ENCODE peak calls at places on chromosomes 2 and 18, in five cellular contexts. One of them, this sample, is unnamed.

GRCh38 chr2:118854507-118855300 is 7.3 kb upstream of the EN1 start:
- DNase-seq in ovary: no peak
- DNase-seq in nephron progenitor cell: no peak
- DNase-seq in lower leg skin: peak
- DNase-seq in heart left ventricle: no peak
- DNase-seq in this sample: no peak

GRCh38 chr2:240963065-240963375 is 35.4 kb upstream of the SNED1 start:
- DNase-seq in heart left ventricle: no peak
- DNase-seq in nephron progenitor cell: no peak
- DNase-seq in ovary: no peak
- DNase-seq in lower leg skin: no peak
- DNase-seq in this sample: no peak

GRCh38 chr2:224400174-224400810 is 1.6 kb downstream of the FAM124B start:
- DNase-seq in heart left ventricle: no peak
- DNase-seq in ovary: no peak
- DNase-seq in lower leg skin: no peak
- DNase-seq in nephron progenitor cell: no peak
- DNase-seq in this sample: no peak

GRCh38 chr18:58484989-58485962 is 143.6 kb downstream of the ALPK2 start:
- DNase-seq in heart left ventricle: no peak
- DNase-seq in nephron progenitor cell: peak
- DNase-seq in lower leg skin: no peak
- DNase-seq in ovary: no peak
- DNase-seq in this sample: no peak

GRCh38 chr2:190136259-190136658 is 73.7 kb upstream of the MSTN start:
- DNase-seq in lower leg skin: no peak
- DNase-seq in ovary: no peak
- DNase-seq in nephron progenitor cell: no peak
- DNase-seq in heart left ventricle: no peak
- DNase-seq in this sample: no peak

GRCh38 chr2:198807131-198807530 is 650.6 kb downstream of the SATB2 start:
- DNase-seq in nephron progenitor cell: no peak
- DNase-seq in heart left ventricle: no peak
- DNase-seq in ovary: no peak
- DNase-seq in lower leg skin: no peak
- DNase-seq in this sample: no peak

GRCh38 chr18:3177902-3178687 is 41.7 kb downstream of the MYOM1 start:
- DNase-seq in nephron progenitor cell: no peak
- DNase-seq in lower leg skin: peak
- DNase-seq in ovary: no peak
- DNase-seq in heart left ventricle: peak
- DNase-seq in this sample: peak

GRCh38 chr2:67503066-67503795 is 106.1 kb downstream of the ETAA1 start:
- DNase-seq in heart left ventricle: no peak
- DNase-seq in nephron progenitor cell: no peak
- DNase-seq in lower leg skin: no peak
- DNase-seq in ovary: no peak
- DNase-seq in this sample: no peak

GRCh38 chr2:160140001-160140400 is 60.1 kb downstream of the ITGB6 start:
- DNase-seq in nephron progenitor cell: no peak
- DNase-seq in lower leg skin: no peak
- DNase-seq in ovary: no peak
- DNase-seq in heart left ventricle: no peak
- DNase-seq in this sample: no peak

GRCh38 chr2:223896751-223897320 is 48.3 kb downstream of the WDFY1 start:
- DNase-seq in nephron progenitor cell: no peak
- DNase-seq in heart left ventricle: no peak
- DNase-seq in lower leg skin: peak
- DNase-seq in ovary: no peak
- DNase-seq in this sample: peak

GRCh38 chr2:223612501-223612900 is 10.3 kb upstream of the SCG2 start:
- DNase-seq in nephron progenitor cell: no peak
- DNase-seq in ovary: no peak
- DNase-seq in lower leg skin: no peak
- DNase-seq in heart left ventricle: no peak
- DNase-seq in this sample: no peak

GRCh38 chr18:45783097-45784075 is 42.1 kb upstream of the SIGLEC15 start:
- DNase-seq in heart left ventricle: no peak
- DNase-seq in nephron progenitor cell: no peak
- DNase-seq in lower leg skin: no peak
- DNase-seq in ovary: no peak
- DNase-seq in this sample: no peak

GRCh38 chr2:25165992-25166618 is 2.3 kb downstream of the POMC start:
- DNase-seq in nephron progenitor cell: peak
- DNase-seq in lower leg skin: no peak
- DNase-seq in ovary: no peak
- DNase-seq in heart left ventricle: peak
- DNase-seq in this sample: no peak

GRCh38 chr18:48640566-48641270 is 101.9 kb downstream of the CTIF start:
- DNase-seq in nephron progenitor cell: no peak
- DNase-seq in ovary: no peak
- DNase-seq in lower leg skin: peak
- DNase-seq in heart left ventricle: no peak
- DNase-seq in this sample: no peak

GRCh38 chr18:26448714-26449159 is 99.6 kb downstream of the KCTD1 start:
- DNase-seq in heart left ventricle: no peak
- DNase-seq in lower leg skin: no peak
- DNase-seq in ovary: no peak
- DNase-seq in nephron progenitor cell: no peak
- DNase-seq in this sample: no peak

GRCh38 chr2:117562654-117563053 is 251.8 kb upstream of the DDX18 start:
- DNase-seq in lower leg skin: no peak
- DNase-seq in ovary: no peak
- DNase-seq in heart left ventricle: no peak
- DNase-seq in nephron progenitor cell: no peak
- DNase-seq in this sample: no peak

GRCh38 chr2:105327690-105328089 is 1.8 kb downstream of the TGFBRAP1 start:
- DNase-seq in nephron progenitor cell: no peak
- DNase-seq in heart left ventricle: no peak
- DNase-seq in lower leg skin: no peak
- DNase-seq in ovary: no peak
- DNase-seq in this sample: no peak

GRCh38 chr2:46260305-46260704 is 36.9 kb upstream of the EPAS1 start:
- DNase-seq in ovary: no peak
- DNase-seq in lower leg skin: no peak
- DNase-seq in nephron progenitor cell: no peak
- DNase-seq in heart left ventricle: no peak
- DNase-seq in this sample: no peak

GRCh38 chr18:56799756-56800155 is 148.6 kb downstream of the WDR7 start:
- DNase-seq in lower leg skin: no peak
- DNase-seq in ovary: no peak
- DNase-seq in nephron progenitor cell: no peak
- DNase-seq in heart left ventricle: no peak
- DNase-seq in this sample: no peak

GRCh38 chr2:237591021-237591370 is 462 bp upstream of the RAB17 start:
- DNase-seq in lower leg skin: no peak
- DNase-seq in heart left ventricle: no peak
- DNase-seq in ovary: peak
- DNase-seq in nephron progenitor cell: no peak
- DNase-seq in this sample: no peak

GRCh38 chr2:189190696-189191095 is 11.1 kb upstream of the COL5A2 start:
- DNase-seq in lower leg skin: no peak
- DNase-seq in heart left ventricle: no peak
- DNase-seq in nephron progenitor cell: no peak
- DNase-seq in ovary: no peak
- DNase-seq in this sample: no peak

DNA sequence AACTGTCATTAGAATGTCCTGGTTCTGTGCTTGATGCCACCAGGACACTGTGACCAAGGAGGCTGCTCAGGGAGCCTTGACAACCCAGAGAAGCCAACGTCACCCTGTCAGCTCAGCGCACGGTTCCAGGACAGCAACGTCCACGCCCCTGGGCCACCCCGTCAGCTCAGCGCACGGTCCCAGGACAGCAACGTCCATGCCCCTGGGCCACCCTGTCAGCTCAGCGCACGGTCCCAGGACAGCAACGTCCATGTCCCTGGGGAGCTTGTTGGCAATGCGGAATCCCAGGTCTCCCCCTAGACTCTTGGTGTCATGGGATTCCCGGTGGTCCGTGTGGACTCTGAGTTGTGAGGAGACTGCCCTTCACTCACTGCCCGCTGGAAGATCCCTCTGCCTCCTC is 51.0 kb upstream of the GALR1 start:
- DNase-seq in nephron progenitor cell: no peak
- DNase-seq in ovary: no peak
- DNase-seq in lower leg skin: no peak
- DNase-seq in heart left ventricle: no peak
- DNase-seq in this sample: no peak
- TF ChIP-seq CTCF in nephron progenitor cell: no peak
- TF ChIP-seq CTCF in ovary: no peak
- TF ChIP-seq CTCF in lower leg skin: no peak
- TF ChIP-seq CTCF in heart left ventricle: no peak
- TF ChIP-seq CTCF in this sample: no peak

DNA sequence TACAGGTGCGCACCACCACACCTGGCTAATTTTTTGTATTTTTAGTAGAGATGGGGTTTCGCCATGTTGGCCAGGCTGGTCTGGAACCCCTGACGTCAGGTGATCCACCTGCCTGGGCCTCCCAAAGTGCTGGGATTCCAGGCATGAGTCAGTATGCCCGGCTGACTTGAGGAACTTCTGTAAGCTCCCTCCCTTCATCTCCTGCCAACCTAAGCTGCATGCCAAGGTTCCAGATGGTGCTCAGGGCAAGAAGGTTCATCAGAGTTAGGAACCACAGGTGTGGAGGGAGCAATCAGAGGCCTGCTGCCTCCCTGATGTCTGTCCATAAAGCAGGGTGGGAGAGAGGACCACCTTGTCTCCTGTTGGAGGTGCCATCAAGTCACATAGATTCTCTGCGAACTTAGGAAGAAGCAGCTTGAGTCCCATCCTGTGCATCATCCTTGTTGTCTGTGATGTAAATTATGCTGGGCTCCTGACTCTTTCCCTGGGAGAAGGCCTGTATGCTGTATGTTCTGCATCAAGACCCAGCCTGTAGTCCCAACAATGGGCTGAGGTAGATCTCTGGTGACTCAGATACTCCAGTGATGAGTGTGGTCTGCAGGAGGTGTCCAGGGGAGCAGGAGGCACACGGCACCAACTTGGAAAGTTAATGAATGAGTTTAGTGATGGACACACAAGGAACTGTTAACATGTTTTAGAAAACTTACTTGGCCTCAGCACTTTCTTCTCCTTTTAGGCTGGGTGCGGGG is 53.1 kb downstream of the TMEM17 start:
- DNase-seq in lower leg skin: no peak
- DNase-seq in nephron progenitor cell: no peak
- DNase-seq in ovary: no peak
- DNase-seq in heart left ventricle: no peak
- DNase-seq in this sample: no peak
- TF ChIP-seq CTCF in lower leg skin: no peak
- TF ChIP-seq CTCF in nephron progenitor cell: no peak
- TF ChIP-seq CTCF in ovary: no peak
- TF ChIP-seq CTCF in heart left ventricle: no peak
- TF ChIP-seq CTCF in this sample: no peak

GRCh38 chr2:97011977-97012569 is 25.7 kb upstream of the FAM178B start:
- DNase-seq in heart left ventricle: no peak
- DNase-seq in ovary: no peak
- DNase-seq in nephron progenitor cell: no peak
- DNase-seq in lower leg skin: no peak
- DNase-seq in this sample: no peak
- TF ChIP-seq CTCF in heart left ventricle: peak
- TF ChIP-seq CTCF in ovary: peak
- TF ChIP-seq CTCF in nephron progenitor cell: peak
- TF ChIP-seq CTCF in lower leg skin: no peak
- TF ChIP-seq CTCF in this sample: peak

DNA sequence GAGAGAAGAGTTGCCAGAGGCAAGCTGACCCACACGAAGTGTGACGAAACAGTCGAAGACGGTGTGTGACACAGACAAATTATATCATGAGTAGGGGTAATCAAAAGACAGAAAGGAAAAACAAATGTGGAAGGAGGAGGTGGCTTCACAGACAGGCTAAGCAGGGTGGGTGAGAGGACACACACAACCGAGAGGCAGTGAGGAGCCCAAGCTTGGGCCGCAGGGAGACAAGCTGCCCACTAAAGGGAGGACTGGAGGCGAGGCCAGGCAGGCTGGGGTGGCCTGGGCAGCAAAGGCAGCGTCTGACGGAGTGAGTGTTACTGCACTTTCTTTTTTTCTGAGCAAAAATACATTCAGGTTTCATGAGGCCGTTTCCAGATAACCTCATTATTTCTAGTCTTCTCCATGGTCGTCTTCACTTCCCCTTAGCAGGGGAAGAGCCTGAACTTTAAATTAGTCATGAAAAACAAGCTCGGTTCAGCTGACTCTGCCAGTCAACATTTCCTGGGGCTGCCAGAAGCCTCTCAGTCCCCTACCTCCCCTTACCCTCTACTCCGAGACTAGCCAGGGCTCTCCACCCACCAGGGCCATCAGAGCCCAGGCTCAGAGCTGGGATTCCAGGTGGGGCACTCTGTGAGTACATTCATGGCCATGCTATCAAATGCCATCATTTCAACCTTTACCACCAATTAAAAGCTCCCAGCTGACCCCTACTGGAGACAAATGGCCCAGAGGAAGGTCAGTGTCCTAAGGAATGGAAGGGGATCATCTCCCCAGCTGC is 13.8 kb upstream of the ZFP36L2 start:
- DNase-seq in ovary: no peak
- DNase-seq in heart left ventricle: no peak
- DNase-seq in lower leg skin: no peak
- DNase-seq in nephron progenitor cell: no peak
- DNase-seq in this sample: peak
- TF ChIP-seq CTCF in ovary: no peak
- TF ChIP-seq CTCF in heart left ventricle: no peak
- TF ChIP-seq CTCF in lower leg skin: no peak
- TF ChIP-seq CTCF in nephron progenitor cell: no peak
- TF ChIP-seq CTCF in this sample: peak

GRCh38 chr18:35938158-35938557 is 34.3 kb upstream of the RMP24 start:
- DNase-seq in heart left ventricle: no peak
- DNase-seq in ovary: no peak
- DNase-seq in lower leg skin: no peak
- DNase-seq in nephron progenitor cell: no peak
- DNase-seq in this sample: no peak

GRCh38 chr18:35938562-35938961 is 33.9 kb upstream of the RMP24 start:
- DNase-seq in heart left ventricle: no peak
- DNase-seq in ovary: no peak
- DNase-seq in nephron progenitor cell: no peak
- DNase-seq in lower leg skin: no peak
- DNase-seq in this sample: no peak

GRCh38 chr18:35936951-35937350 is 35.5 kb upstream of the RMP24 start:
- DNase-seq in nephron progenitor cell: no peak
- DNase-seq in ovary: no peak
- DNase-seq in lower leg skin: no peak
- DNase-seq in heart left ventricle: no peak
- DNase-seq in this sample: no peak

GRCh38 chr18:35941299-35941698 is 31.2 kb upstream of the RMP24 start:
- DNase-seq in heart left ventricle: no peak
- DNase-seq in nephron progenitor cell: no peak
- DNase-seq in lower leg skin: no peak
- DNase-seq in ovary: no peak
- DNase-seq in this sample: no peak

DNA sequence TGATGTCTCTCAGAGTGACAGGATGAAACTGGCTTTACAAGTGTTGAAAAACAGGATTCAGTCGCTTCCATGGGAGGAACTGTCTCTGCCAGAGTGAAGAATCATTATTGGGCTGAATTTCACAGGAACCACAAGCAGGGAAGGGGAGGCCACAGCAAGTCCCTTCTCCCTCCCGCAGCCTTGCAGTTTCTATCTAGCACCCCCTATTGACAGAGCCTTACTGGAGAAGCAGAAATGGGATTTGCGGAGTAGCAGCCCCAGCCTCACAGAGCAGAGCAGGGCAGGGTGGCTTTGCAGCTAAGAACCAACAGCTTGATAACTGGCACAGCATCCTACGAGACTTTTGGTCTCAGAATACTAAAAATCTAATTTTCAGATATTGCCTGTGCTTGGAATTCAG is 33.3 kb upstream of the RMP24 start:
- DNase-seq in ovary: no peak
- DNase-seq in heart left ventricle: no peak
- DNase-seq in lower leg skin: no peak
- DNase-seq in nephron progenitor cell: no peak
- DNase-seq in this sample: no peak
- TF ChIP-seq CTCF in ovary: no peak
- TF ChIP-seq CTCF in heart left ventricle: no peak
- TF ChIP-seq CTCF in lower leg skin: no peak
- TF ChIP-seq CTCF in nephron progenitor cell: peak
- TF ChIP-seq CTCF in this sample: peak